ENCODE peak calls at places on chromosomes 11 and 22, in five cellular contexts. One of them, this sample, is unnamed.

GRCh38 chr11:79514695-79515094 is 73.9 kb upstream of the TENM4 start:
- DNase-seq in A549: no peak
- DNase-seq in K562: no peak
- DNase-seq in body of pancreas: no peak
- DNase-seq in prostate gland: no peak
- DNase-seq in this sample: no peak

GRCh38 chr11:100918551-100919500 is 210.8 kb downstream of the PGR start:
- DNase-seq in A549: peak
- DNase-seq in K562: peak
- DNase-seq in body of pancreas: peak
- DNase-seq in prostate gland: no peak
- DNase-seq in this sample: no peak

GRCh38 chr11:13283636-13284035 is 6.0 kb downstream of the BMAL1 start:
- DNase-seq in A549: no peak
- DNase-seq in K562: no peak
- DNase-seq in body of pancreas: no peak
- DNase-seq in prostate gland: no peak
- DNase-seq in this sample: no peak

GRCh38 chr11:76975513-76975912 is 58.7 kb upstream of the B3GNT6 start:
- DNase-seq in A549: no peak
- DNase-seq in K562: no peak
- DNase-seq in body of pancreas: no peak
- DNase-seq in prostate gland: no peak
- DNase-seq in this sample: no peak

GRCh38 chr11:1844221-1845094 is 5.7 kb downstream of the TNNI2 start:
- DNase-seq in A549: peak
- DNase-seq in K562: peak
- DNase-seq in body of pancreas: no peak
- DNase-seq in prostate gland: no peak
- DNase-seq in this sample: peak

GRCh38 chr22:32561756-32562155 is 87.1 kb downstream of the FBXO7 start:
- DNase-seq in A549: no peak
- DNase-seq in K562: no peak
- DNase-seq in body of pancreas: no peak
- DNase-seq in prostate gland: no peak
- DNase-seq in this sample: no peak

GRCh38 chr11:47234669-47235075 is 13.9 kb downstream of the ACP2 start:
- DNase-seq in A549: peak
- DNase-seq in K562: no peak
- DNase-seq in body of pancreas: peak
- DNase-seq in prostate gland: peak
- DNase-seq in this sample: no peak

GRCh38 chr11:60169264-60169915 is 13.5 kb downstream of the MS4A6A start:
- DNase-seq in A549: peak
- DNase-seq in K562: peak
- DNase-seq in body of pancreas: peak
- DNase-seq in prostate gland: no peak
- DNase-seq in this sample: peak

GRCh38 chr22:28247114-28247513 is 328.1 kb upstream of the PITPNB start:
- DNase-seq in A549: no peak
- DNase-seq in K562: no peak
- DNase-seq in body of pancreas: no peak
- DNase-seq in prostate gland: no peak
- DNase-seq in this sample: no peak

GRCh38 chr22:44270556-44270880 is 42.2 kb downstream of the SHISAL1 start:
- DNase-seq in A549: no peak
- DNase-seq in K562: no peak
- DNase-seq in body of pancreas: no peak
- DNase-seq in prostate gland: no peak
- DNase-seq in this sample: no peak

GRCh38 chr11:124150684-124151083 is 32.5 kb upstream of the OR10D3 start:
- DNase-seq in A549: no peak
- DNase-seq in K562: no peak
- DNase-seq in body of pancreas: no peak
- DNase-seq in prostate gland: no peak
- DNase-seq in this sample: peak

DNA sequence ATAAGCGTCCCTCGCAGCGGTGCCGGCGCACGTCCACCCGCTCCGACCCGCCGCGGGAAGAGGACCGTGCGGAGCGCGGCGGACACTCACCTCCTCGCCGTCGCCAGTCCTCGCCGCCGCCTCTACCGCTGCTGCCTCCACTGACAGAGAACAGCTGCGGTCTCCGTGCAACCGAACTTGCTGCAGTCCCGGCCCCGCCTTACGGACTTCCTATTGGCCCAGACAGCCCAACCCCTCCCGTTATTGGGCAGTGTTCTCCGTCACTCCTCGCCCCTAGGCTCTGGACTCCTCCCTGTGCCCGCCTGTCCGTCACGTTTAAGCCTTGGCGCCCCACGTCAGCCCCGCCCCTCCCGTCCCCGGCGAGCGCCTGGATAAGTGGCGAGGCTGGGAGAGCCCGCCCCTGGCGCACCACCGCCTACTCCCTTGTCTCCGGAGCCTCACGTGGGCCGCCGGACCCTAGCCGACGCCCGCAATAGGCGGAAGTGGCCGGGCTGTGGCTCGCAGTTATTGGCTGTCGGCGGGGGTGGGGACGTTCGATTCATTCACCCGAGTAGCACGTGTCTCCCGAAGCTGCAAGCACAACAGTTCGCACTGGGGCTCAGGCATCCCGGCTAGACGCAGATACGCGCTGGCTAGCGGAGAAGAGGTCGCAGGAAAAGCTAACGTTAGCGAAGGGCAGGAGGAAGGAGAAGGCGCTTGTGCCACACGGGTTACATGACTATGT is at the start of gene PC:
- DNase-seq in A549: peak
- DNase-seq in K562: peak
- DNase-seq in body of pancreas: peak
- DNase-seq in prostate gland: peak
- DNase-seq in this sample: peak
- TF ChIP-seq POLR2A in A549: peak
- TF ChIP-seq POLR2A in K562: peak
- TF ChIP-seq POLR2A in body of pancreas: peak
- TF ChIP-seq POLR2A in prostate gland: peak
- TF ChIP-seq POLR2A in this sample: peak

GRCh38 chr22:30604723-30605122 is 2.3 kb upstream of the TCN2 start:
- DNase-seq in A549: no peak
- DNase-seq in K562: no peak
- DNase-seq in body of pancreas: no peak
- DNase-seq in prostate gland: no peak
- DNase-seq in this sample: no peak

GRCh38 chr22:30607939-30608338 is 965 bp downstream of the TCN2 start:
- DNase-seq in A549: no peak
- DNase-seq in K562: no peak
- DNase-seq in body of pancreas: no peak
- DNase-seq in prostate gland: no peak
- DNase-seq in this sample: no peak

GRCh38 chr22:30607300-30607930 is 441 bp downstream of the TCN2 start:
- DNase-seq in A549: no peak
- DNase-seq in K562: no peak
- DNase-seq in body of pancreas: no peak
- DNase-seq in prostate gland: no peak
- DNase-seq in this sample: no peak

GRCh38 chr22:30605449-30606110 is 1.4 kb upstream of the TCN2 start:
- DNase-seq in A549: peak
- DNase-seq in K562: peak
- DNase-seq in body of pancreas: peak
- DNase-seq in prostate gland: peak
- DNase-seq in this sample: peak

GRCh38 chr22:30606455-30607299 is at the start of gene TCN2:
- DNase-seq in A549: peak
- DNase-seq in K562: peak
- DNase-seq in body of pancreas: peak
- DNase-seq in prostate gland: peak
- DNase-seq in this sample: peak
- TF ChIP-seq POLR2A in A549: no peak
- TF ChIP-seq POLR2A in K562: no peak
- TF ChIP-seq POLR2A in body of pancreas: peak
- TF ChIP-seq POLR2A in prostate gland: peak
- TF ChIP-seq POLR2A in this sample: no peak

DNA sequence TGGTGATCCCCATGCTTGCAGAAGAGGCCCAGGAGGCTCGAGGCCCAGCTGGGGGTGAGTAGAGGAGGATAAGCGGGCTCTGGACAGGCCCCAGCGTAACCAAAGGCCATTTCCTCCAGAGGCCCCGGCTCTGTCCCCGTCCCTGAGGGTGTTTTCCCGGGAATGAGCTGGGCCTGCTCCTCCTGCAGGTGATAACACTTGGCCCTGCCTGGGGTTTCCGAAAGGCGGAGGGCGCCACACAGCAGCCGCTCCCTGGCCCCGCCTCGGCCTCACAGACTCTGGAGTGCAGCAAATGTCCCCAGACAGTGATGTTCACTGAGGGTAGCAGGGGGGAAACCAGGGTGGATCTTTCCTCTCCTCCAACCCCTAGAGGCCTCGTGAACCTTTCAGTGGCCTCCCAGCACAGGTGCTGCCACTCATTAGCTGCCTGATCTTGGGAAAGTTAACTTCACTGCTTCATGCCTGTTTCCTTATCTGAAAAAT is 10.5 kb upstream of the MGAT3 start:
- DNase-seq in A549: no peak
- DNase-seq in K562: peak
- DNase-seq in body of pancreas: no peak
- DNase-seq in prostate gland: no peak
- DNase-seq in this sample: peak
- TF ChIP-seq POLR2A in A549: no peak
- TF ChIP-seq POLR2A in K562: no peak
- TF ChIP-seq POLR2A in body of pancreas: no peak
- TF ChIP-seq POLR2A in prostate gland: no peak
- TF ChIP-seq POLR2A in this sample: no peak

GRCh38 chr11:62727833-62728721 is at the start of gene TTC9C:
- DNase-seq in A549: peak
- DNase-seq in K562: peak
- DNase-seq in body of pancreas: peak
- DNase-seq in prostate gland: peak
- DNase-seq in this sample: peak
- TF ChIP-seq POLR2A in A549: peak
- TF ChIP-seq POLR2A in K562: peak
- TF ChIP-seq POLR2A in body of pancreas: peak
- TF ChIP-seq POLR2A in prostate gland: peak
- TF ChIP-seq POLR2A in this sample: peak

DNA sequence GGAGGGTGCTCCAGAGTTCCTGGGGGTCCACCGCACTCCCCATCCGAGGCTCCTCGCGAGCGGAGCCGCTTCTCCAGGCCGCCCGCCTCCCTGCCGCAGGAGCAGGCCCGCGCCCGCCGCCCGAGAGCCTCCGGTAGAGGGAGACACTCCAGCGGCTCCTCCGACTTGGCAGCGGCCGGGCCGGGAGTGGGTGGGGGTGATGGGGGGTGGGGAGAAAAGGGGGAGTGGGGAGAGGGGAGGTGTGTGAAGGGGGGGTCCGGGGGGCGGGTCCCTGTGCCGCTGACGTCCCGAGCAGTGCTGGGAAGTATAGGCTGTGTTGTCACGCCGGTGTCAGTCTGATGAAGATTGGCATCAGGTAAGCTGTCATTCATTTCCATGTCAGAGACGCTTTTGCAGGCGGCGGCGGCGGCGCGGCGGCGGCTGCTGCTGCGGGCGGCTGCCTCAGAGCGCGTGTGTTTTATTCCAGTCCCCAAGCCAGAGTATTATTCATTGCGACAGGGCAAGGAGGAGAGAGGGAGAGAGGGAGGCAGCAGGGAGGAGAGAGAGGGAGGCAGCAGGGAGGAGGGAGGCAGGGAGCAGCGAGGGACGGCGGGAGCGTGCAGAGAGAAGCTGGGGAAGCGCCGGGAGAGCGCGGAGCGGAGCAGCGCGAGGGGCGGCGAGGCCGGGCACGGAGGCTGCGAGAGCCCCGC is at the start of gene PKNOX2:
- DNase-seq in A549: peak
- DNase-seq in K562: peak
- DNase-seq in body of pancreas: peak
- DNase-seq in prostate gland: peak
- DNase-seq in this sample: peak
- TF ChIP-seq POLR2A in A549: no peak
- TF ChIP-seq POLR2A in K562: no peak
- TF ChIP-seq POLR2A in body of pancreas: peak
- TF ChIP-seq POLR2A in prostate gland: peak
- TF ChIP-seq POLR2A in this sample: no peak

GRCh38 chr11:3378426-3379423 is at the start of gene ZNF195:
- DNase-seq in A549: peak
- DNase-seq in K562: peak
- DNase-seq in body of pancreas: peak
- DNase-seq in prostate gland: peak
- DNase-seq in this sample: peak
- TF ChIP-seq POLR2A in A549: peak
- TF ChIP-seq POLR2A in K562: peak
- TF ChIP-seq POLR2A in body of pancreas: peak
- TF ChIP-seq POLR2A in prostate gland: peak
- TF ChIP-seq POLR2A in this sample: peak

DNA sequence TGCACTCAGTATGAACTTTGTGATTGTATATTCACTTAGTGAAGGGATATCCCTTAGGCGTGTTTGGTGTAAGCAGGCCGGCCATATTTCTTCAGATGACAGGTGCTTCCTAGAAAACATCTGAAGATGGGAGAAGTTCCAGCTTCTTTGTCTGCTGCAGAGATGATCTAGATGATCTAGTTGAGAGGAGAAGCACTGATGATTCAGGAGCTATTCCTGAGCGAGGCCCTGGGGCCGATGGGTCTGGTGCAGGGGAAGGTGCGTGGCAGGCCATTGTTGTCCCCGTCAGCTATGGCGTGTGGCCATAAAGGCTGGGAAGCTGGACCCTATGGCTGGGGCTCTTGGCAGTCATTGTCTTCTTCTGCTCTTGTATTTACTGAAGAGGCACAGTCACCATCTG is 14.0 kb downstream of the FAM118A start:
- DNase-seq in A549: no peak
- DNase-seq in K562: no peak
- DNase-seq in body of pancreas: no peak
- DNase-seq in prostate gland: no peak
- DNase-seq in this sample: no peak
- TF ChIP-seq POLR2A in A549: no peak
- TF ChIP-seq POLR2A in K562: no peak
- TF ChIP-seq POLR2A in body of pancreas: no peak
- TF ChIP-seq POLR2A in prostate gland: no peak
- TF ChIP-seq POLR2A in this sample: no peak

GRCh38 chr11:62646825-62647608 is 604 bp upstream of the GANAB start:
- DNase-seq in A549: no peak
- DNase-seq in K562: no peak
- DNase-seq in body of pancreas: peak
- DNase-seq in prostate gland: no peak
- DNase-seq in this sample: no peak
- TF ChIP-seq POLR2A in A549: no peak
- TF ChIP-seq POLR2A in K562: no peak
- TF ChIP-seq POLR2A in body of pancreas: no peak
- TF ChIP-seq POLR2A in prostate gland: no peak
- TF ChIP-seq POLR2A in this sample: no peak

GRCh38 chr11:118401151-118401879 is at the start of gene ATP5MG:
- DNase-seq in A549: peak
- DNase-seq in K562: peak
- DNase-seq in body of pancreas: peak
- DNase-seq in prostate gland: peak
- DNase-seq in this sample: peak
- TF ChIP-seq POLR2A in A549: peak
- TF ChIP-seq POLR2A in K562: peak
- TF ChIP-seq POLR2A in body of pancreas: peak
- TF ChIP-seq POLR2A in prostate gland: peak
- TF ChIP-seq POLR2A in this sample: peak

GRCh38 chr22:39997939-39998726 is 3.4 kb downstream of the FAM83F start:
- DNase-seq in A549: peak
- DNase-seq in K562: no peak
- DNase-seq in body of pancreas: peak
- DNase-seq in prostate gland: peak
- DNase-seq in this sample: peak
- TF ChIP-seq POLR2A in A549: no peak
- TF ChIP-seq POLR2A in K562: no peak
- TF ChIP-seq POLR2A in body of pancreas: no peak
- TF ChIP-seq POLR2A in prostate gland: peak
- TF ChIP-seq POLR2A in this sample: no peak